ENCODE peak calls at places on chromosome 18, in six cellular contexts. One of them, this sample, is unnamed.

GRCh38 chr18:9323750-9324445 is 10.7 kb upstream of the TWSG1 start:
- DNase-seq in CD8-positive, alpha-beta memory T cell: no peak
- DNase-seq in stomach: no peak
- DNase-seq in Panc1: no peak
- DNase-seq in neural progenitor cell: no peak
- DNase-seq in pancreas: no peak
- DNase-seq in this sample: no peak

GRCh38 chr18:5628512-5629255 is 84.9 kb upstream of the EPB41L3 start:
- DNase-seq in CD8-positive, alpha-beta memory T cell: no peak
- DNase-seq in stomach: peak; percentile 31
- DNase-seq in Panc1: no peak
- DNase-seq in neural progenitor cell: peak; percentile 71
- DNase-seq in pancreas: peak; percentile 81
- DNase-seq in this sample: no peak

GRCh38 chr18:9792565-9793226 is 84.6 kb downstream of the RAB31 start:
- DNase-seq in CD8-positive, alpha-beta memory T cell: no peak
- DNase-seq in stomach: no peak
- DNase-seq in Panc1: no peak
- DNase-seq in neural progenitor cell: peak; percentile 64
- DNase-seq in pancreas: no peak
- DNase-seq in this sample: peak; percentile 15

GRCh38 chr18:38651736-38652135 is 1086.1 kb upstream of the CELF4 start:
- DNase-seq in CD8-positive, alpha-beta memory T cell: no peak
- DNase-seq in stomach: no peak
- DNase-seq in Panc1: no peak
- DNase-seq in neural progenitor cell: no peak
- DNase-seq in pancreas: no peak
- DNase-seq in this sample: no peak

GRCh38 chr18:7224198-7224597 is 6.7 kb upstream of the LRRC30 start:
- DNase-seq in CD8-positive, alpha-beta memory T cell: no peak
- DNase-seq in stomach: no peak
- DNase-seq in Panc1: no peak
- DNase-seq in neural progenitor cell: no peak
- DNase-seq in pancreas: no peak
- DNase-seq in this sample: no peak

GRCh38 chr18:77133051-77133919 is 702 bp upstream of the MBP start:
- DNase-seq in CD8-positive, alpha-beta memory T cell: no peak
- DNase-seq in stomach: peak; percentile 75
- DNase-seq in Panc1: no peak
- DNase-seq in neural progenitor cell: peak; percentile 52
- DNase-seq in pancreas: peak; percentile 91
- DNase-seq in this sample: no peak

GRCh38 chr18:10051877-10052631 is 138.2 kb downstream of the VAPA start:
- DNase-seq in CD8-positive, alpha-beta memory T cell: no peak
- DNase-seq in stomach: peak; percentile 42
- DNase-seq in Panc1: no peak
- DNase-seq in neural progenitor cell: no peak
- DNase-seq in pancreas: no peak
- DNase-seq in this sample: no peak

GRCh38 chr18:37124511-37124910 is 295.6 kb downstream of the KIAA1328 start:
- DNase-seq in CD8-positive, alpha-beta memory T cell: no peak
- DNase-seq in stomach: no peak
- DNase-seq in Panc1: no peak
- DNase-seq in neural progenitor cell: no peak
- DNase-seq in pancreas: no peak
- DNase-seq in this sample: no peak

GRCh38 chr18:9348766-9349165 is 14.2 kb downstream of the TWSG1 start:
- DNase-seq in CD8-positive, alpha-beta memory T cell: no peak
- DNase-seq in stomach: no peak
- DNase-seq in Panc1: no peak
- DNase-seq in neural progenitor cell: no peak
- DNase-seq in pancreas: no peak
- DNase-seq in this sample: no peak

GRCh38 chr18:14969507-14969906 is 221.5 kb downstream of the ANKRD30B start:
- DNase-seq in CD8-positive, alpha-beta memory T cell: no peak
- DNase-seq in stomach: no peak
- DNase-seq in Panc1: no peak
- DNase-seq in neural progenitor cell: no peak
- DNase-seq in pancreas: no peak
- DNase-seq in this sample: no peak

GRCh38 chr18:70331456-70332097 is 42.7 kb downstream of the SOCS6 start:
- DNase-seq in CD8-positive, alpha-beta memory T cell: no peak
- DNase-seq in stomach: no peak
- DNase-seq in Panc1: no peak
- DNase-seq in neural progenitor cell: no peak
- DNase-seq in pancreas: no peak
- DNase-seq in this sample: no peak

GRCh38 chr18:74292541-74292858 is 737 bp upstream of the CYB5A start:
- DNase-seq in CD8-positive, alpha-beta memory T cell: no peak
- DNase-seq in stomach: no peak
- DNase-seq in Panc1: no peak
- DNase-seq in neural progenitor cell: no peak
- DNase-seq in pancreas: no peak
- DNase-seq in this sample: no peak

GRCh38 chr18:10062292-10062940 is 148.6 kb downstream of the VAPA start:
- DNase-seq in CD8-positive, alpha-beta memory T cell: no peak
- DNase-seq in stomach: no peak
- DNase-seq in Panc1: no peak
- DNase-seq in neural progenitor cell: no peak
- DNase-seq in pancreas: no peak
- DNase-seq in this sample: no peak

GRCh38 chr18:9927392-9928063 is 13.7 kb downstream of the VAPA start:
- DNase-seq in CD8-positive, alpha-beta memory T cell: no peak
- DNase-seq in stomach: no peak
- DNase-seq in Panc1: no peak
- DNase-seq in neural progenitor cell: no peak
- DNase-seq in pancreas: no peak
- DNase-seq in this sample: no peak

GRCh38 chr18:46868171-46868921 is 49.0 kb downstream of the PIAS2 start:
- DNase-seq in CD8-positive, alpha-beta memory T cell: no peak
- DNase-seq in stomach: no peak
- DNase-seq in Panc1: no peak
- DNase-seq in neural progenitor cell: peak; percentile 70
- DNase-seq in pancreas: no peak
- DNase-seq in this sample: no peak

GRCh38 chr18:76679259-76679658 is 143.1 kb upstream of the ZNF236 start:
- DNase-seq in CD8-positive, alpha-beta memory T cell: no peak
- DNase-seq in stomach: no peak
- DNase-seq in Panc1: no peak
- DNase-seq in neural progenitor cell: peak; percentile 56
- DNase-seq in pancreas: no peak
- DNase-seq in this sample: no peak

GRCh38 chr18:5285326-5285725 is 10.2 kb downstream of the ZBTB14 start:
- DNase-seq in CD8-positive, alpha-beta memory T cell: no peak
- DNase-seq in stomach: no peak
- DNase-seq in Panc1: no peak
- DNase-seq in neural progenitor cell: no peak
- DNase-seq in pancreas: no peak
- DNase-seq in this sample: no peak

GRCh38 chr18:58538604-58539386 is 90.1 kb downstream of the ALPK2 start:
- DNase-seq in CD8-positive, alpha-beta memory T cell: no peak
- DNase-seq in stomach: no peak
- DNase-seq in Panc1: no peak
- DNase-seq in neural progenitor cell: no peak
- DNase-seq in pancreas: no peak
- DNase-seq in this sample: no peak

GRCh38 chr18:63220903-63221302 is 98.7 kb downstream of the BCL2 start:
- DNase-seq in CD8-positive, alpha-beta memory T cell: no peak
- DNase-seq in stomach: no peak
- DNase-seq in Panc1: no peak
- DNase-seq in neural progenitor cell: no peak
- DNase-seq in pancreas: no peak
- DNase-seq in this sample: no peak

GRCh38 chr18:9333441-9334350 is 877 bp upstream of the TWSG1 start:
- DNase-seq in CD8-positive, alpha-beta memory T cell: peak; percentile 2
- DNase-seq in stomach: no peak
- DNase-seq in Panc1: no peak
- DNase-seq in neural progenitor cell: peak; percentile 85
- DNase-seq in pancreas: peak; percentile 47
- DNase-seq in this sample: peak; percentile 3

GRCh38 chr18:8374652-8375051 is 234.6 kb upstream of the RAB12 start:
- DNase-seq in CD8-positive, alpha-beta memory T cell: no peak
- DNase-seq in stomach: no peak
- DNase-seq in Panc1: no peak
- DNase-seq in neural progenitor cell: no peak
- DNase-seq in pancreas: no peak
- DNase-seq in this sample: no peak

GRCh38 chr18:79938196-79938595 is 13.3 kb downstream of the SLC66A2 start:
- DNase-seq in CD8-positive, alpha-beta memory T cell: no peak
- DNase-seq in stomach: no peak
- DNase-seq in Panc1: no peak
- DNase-seq in neural progenitor cell: no peak
- DNase-seq in pancreas: peak; percentile 36
- DNase-seq in this sample: peak; percentile 37
- H3K4me3 ChIP-seq in CD8-positive, alpha-beta memory T cell: no peak overlapping the region
- H3K4me3 ChIP-seq in stomach: no peak overlapping the region
- H3K4me3 ChIP-seq in Panc1: no peak overlapping the region
- H3K4me3 ChIP-seq in neural progenitor cell: no peak overlapping the region
- H3K4me3 ChIP-seq in pancreas: no peak overlapping the region
- H3K4me3 ChIP-seq in this sample: no peak overlapping the region

GRCh38 chr18:48675330-48675761 is 136.5 kb downstream of the CTIF start:
- DNase-seq in CD8-positive, alpha-beta memory T cell: peak; percentile 68
- DNase-seq in stomach: peak; percentile 89
- DNase-seq in Panc1: peak; percentile 42
- DNase-seq in neural progenitor cell: peak; percentile 88
- DNase-seq in pancreas: peak; percentile 94
- DNase-seq in this sample: peak; percentile 73
- H3K4me1 ChIP-seq in CD8-positive, alpha-beta memory T cell: no peaks in the 10 kb centered on the region
- H3K4me1 ChIP-seq in stomach: peaks cover 12% of the 10 kb centered on the region
- H3K4me1 ChIP-seq in Panc1: no peaks in the 10 kb centered on the region
- H3K4me1 ChIP-seq in neural progenitor cell: peaks cover 8% of the 10 kb centered on the region
- H3K4me1 ChIP-seq in pancreas: no peaks in the 10 kb centered on the region
- H3K4me1 ChIP-seq in this sample: peaks cover 4% of the 10 kb centered on the region

GRCh38 chr18:61333271-61333745 is at the start of gene CDH20:
- DNase-seq in CD8-positive, alpha-beta memory T cell: no peak
- DNase-seq in stomach: no peak
- DNase-seq in Panc1: no peak
- DNase-seq in neural progenitor cell: peak; percentile 79
- DNase-seq in pancreas: peak; percentile 38
- DNase-seq in this sample: no peak
- H3K4me3 ChIP-seq in CD8-positive, alpha-beta memory T cell: no peak within 1 kb of the TSS
- H3K4me3 ChIP-seq in stomach: peak within 1 kb of the TSS; percentile 38
- H3K4me3 ChIP-seq in Panc1: peak within 1 kb of the TSS; percentile 27
- H3K4me3 ChIP-seq in neural progenitor cell: peak within 1 kb of the TSS; percentile 87
- H3K4me3 ChIP-seq in pancreas: peak within 1 kb of the TSS; percentile 26
- H3K4me3 ChIP-seq in this sample: no peak within 1 kb of the TSS

DNA sequence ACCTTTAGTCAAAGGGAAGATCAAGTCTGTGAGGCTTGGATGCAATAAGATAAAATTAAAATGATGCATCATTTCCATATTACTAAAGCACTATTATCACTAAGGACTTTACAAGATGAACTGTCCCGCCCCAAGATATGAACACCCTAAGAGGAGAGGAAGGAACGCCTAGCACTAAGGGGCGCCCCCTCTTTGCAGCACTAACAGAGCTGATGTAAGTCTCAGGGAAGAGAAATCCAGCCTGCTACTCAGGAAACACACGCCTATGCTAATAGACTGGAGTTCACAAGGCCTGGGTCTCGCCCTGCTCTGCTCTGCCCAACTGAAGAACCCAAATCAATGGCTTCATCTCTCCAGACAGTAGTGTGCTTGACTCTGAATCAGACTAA is 6.1 kb downstream of the INO80C start:
- DNase-seq in CD8-positive, alpha-beta memory T cell: no peak
- DNase-seq in stomach: no peak
- DNase-seq in Panc1: no peak
- DNase-seq in neural progenitor cell: peak; percentile 38
- DNase-seq in pancreas: no peak
- DNase-seq in this sample: no peak
- H3K4me1 ChIP-seq in CD8-positive, alpha-beta memory T cell: peaks cover 11% of the 10 kb centered on the region
- H3K4me1 ChIP-seq in stomach: peaks cover 39% of the 10 kb centered on the region
- H3K4me1 ChIP-seq in Panc1: peaks cover 53% of the 10 kb centered on the region
- H3K4me1 ChIP-seq in neural progenitor cell: peaks cover 37% of the 10 kb centered on the region
- H3K4me1 ChIP-seq in pancreas: no peaks in the 10 kb centered on the region
- H3K4me1 ChIP-seq in this sample: peaks cover 8% of the 10 kb centered on the region

GRCh38 chr18:27632706-27633105 is 447.6 kb upstream of the CHST9 start:
- DNase-seq in CD8-positive, alpha-beta memory T cell: no peak
- DNase-seq in stomach: no peak
- DNase-seq in Panc1: no peak
- DNase-seq in neural progenitor cell: no peak
- DNase-seq in pancreas: no peak
- DNase-seq in this sample: no peak
- H3K4me3 ChIP-seq in CD8-positive, alpha-beta memory T cell: no peak overlapping the region
- H3K4me3 ChIP-seq in stomach: no peak overlapping the region
- H3K4me3 ChIP-seq in Panc1: no peak overlapping the region
- H3K4me3 ChIP-seq in neural progenitor cell: no peak overlapping the region
- H3K4me3 ChIP-seq in pancreas: no peak overlapping the region
- H3K4me3 ChIP-seq in this sample: no peak overlapping the region

DNA sequence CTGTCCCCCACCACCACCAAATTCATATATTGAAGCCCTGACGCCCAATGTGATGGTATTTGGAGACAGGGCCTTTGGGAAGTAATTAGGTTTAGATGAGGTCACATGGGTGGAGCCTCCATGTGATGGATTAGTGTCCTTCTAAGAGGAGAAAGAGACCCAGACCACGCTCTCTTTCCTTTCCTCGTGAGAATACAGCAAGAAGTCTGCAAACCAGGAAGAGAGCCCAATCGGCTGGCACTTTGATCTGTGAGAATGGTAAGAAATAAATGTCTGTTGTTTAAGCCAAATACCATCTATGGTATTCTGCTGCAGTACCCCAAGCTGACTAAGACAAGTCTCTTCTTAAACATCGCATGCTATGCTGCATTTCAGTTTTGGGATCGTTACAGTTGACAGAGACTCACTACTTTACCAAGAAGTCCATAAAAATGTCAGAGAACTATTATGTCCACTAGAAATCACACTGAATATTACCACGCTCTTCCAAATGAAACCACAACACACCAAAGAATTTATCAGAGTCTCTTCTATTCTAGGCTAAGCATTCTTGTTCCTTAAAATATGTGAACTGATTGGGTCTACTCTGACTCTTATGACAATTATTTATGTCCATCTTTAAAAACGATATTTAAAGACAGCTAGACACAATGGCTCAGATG is 48.5 kb downstream of the LPIN2 start:
- DNase-seq in CD8-positive, alpha-beta memory T cell: peak; percentile 36
- DNase-seq in stomach: no peak
- DNase-seq in Panc1: no peak
- DNase-seq in neural progenitor cell: no peak
- DNase-seq in pancreas: no peak
- DNase-seq in this sample: peak; percentile 39
- H3K4me1 ChIP-seq in CD8-positive, alpha-beta memory T cell: peaks cover 95% of the 10 kb centered on the region
- H3K4me1 ChIP-seq in stomach: peaks cover 47% of the 10 kb centered on the region
- H3K4me1 ChIP-seq in Panc1: peaks cover 45% of the 10 kb centered on the region
- H3K4me1 ChIP-seq in neural progenitor cell: peaks cover 22% of the 10 kb centered on the region
- H3K4me1 ChIP-seq in pancreas: peaks cover under 1% of the 10 kb centered on the region
- H3K4me1 ChIP-seq in this sample: peaks cover 93% of the 10 kb centered on the region

GRCh38 chr18:51196811-51197660 is 445 bp downstream of the MEX3C start:
- DNase-seq in CD8-positive, alpha-beta memory T cell: no peak
- DNase-seq in stomach: peak; percentile 61
- DNase-seq in Panc1: no peak
- DNase-seq in neural progenitor cell: peak; percentile 62
- DNase-seq in pancreas: peak; percentile 89
- DNase-seq in this sample: peak; percentile 70
- H3K4me3 ChIP-seq in CD8-positive, alpha-beta memory T cell: peak overlapping the region; percentile 74
- H3K4me3 ChIP-seq in stomach: peak overlapping the region; percentile 77
- H3K4me3 ChIP-seq in Panc1: peak overlapping the region; percentile 77
- H3K4me3 ChIP-seq in neural progenitor cell: peak overlapping the region; percentile 83
- H3K4me3 ChIP-seq in pancreas: peak overlapping the region; percentile 89
- H3K4me3 ChIP-seq in this sample: peak overlapping the region; percentile 67